ENCODE peak calls at places on chromosome 3, in six cellular contexts. One of them, this sample, is unnamed.

GRCh38 chr3:12303532-12303931 is 14.7 kb downstream of the PPARG start:
- DNase-seq in GM12878: no peak
- DNase-seq in K562: no peak
- DNase-seq in HCT116: no peak
- DNase-seq in H1: no peak
- DNase-seq in HepG2: no peak
- DNase-seq in this sample: no peak

GRCh38 chr3:111249421-111249820 is 177.8 kb downstream of the NECTIN3 start:
- DNase-seq in K562: no peak
- DNase-seq in H1: no peak
- DNase-seq in HepG2: no peak
- DNase-seq in HCT116: no peak
- DNase-seq in GM12878: no peak
- DNase-seq in this sample: no peak

GRCh38 chr3:72906154-72906553 is 18.3 kb downstream of the GXYLT2 start:
- DNase-seq in GM12878: no peak
- DNase-seq in H1: no peak
- DNase-seq in HepG2: no peak
- DNase-seq in K562: no peak
- DNase-seq in HCT116: no peak
- DNase-seq in this sample: no peak

GRCh38 chr3:157239082-157239704 is 79.2 kb upstream of the CCNL1 start:
- DNase-seq in K562: peak; percentile 68
- DNase-seq in H1: peak; percentile 34
- DNase-seq in HepG2: peak; percentile 38
- DNase-seq in GM12878: peak; percentile 8
- DNase-seq in HCT116: peak; percentile 46
- DNase-seq in this sample: peak; percentile 52

GRCh38 chr3:126147147-126147931 is 33.0 kb downstream of the ALDH1L1 start:
- DNase-seq in HCT116: no peak
- DNase-seq in HepG2: no peak
- DNase-seq in H1: no peak
- DNase-seq in K562: no peak
- DNase-seq in GM12878: no peak
- DNase-seq in this sample: no peak

GRCh38 chr3:187739125-187739560 is 6.1 kb downstream of the BCL6 start:
- DNase-seq in HepG2: no peak
- DNase-seq in GM12878: no peak
- DNase-seq in H1: no peak
- DNase-seq in K562: no peak
- DNase-seq in HCT116: no peak
- DNase-seq in this sample: no peak

GRCh38 chr3:141320399-141321108 is 47.8 kb upstream of the ZBTB38 start:
- DNase-seq in HepG2: no peak
- DNase-seq in K562: no peak
- DNase-seq in GM12878: no peak
- DNase-seq in H1: no peak
- DNase-seq in HCT116: no peak
- DNase-seq in this sample: no peak

GRCh38 chr3:39414421-39414907 is 7.9 kb downstream of the RPSA start:
- DNase-seq in H1: no peak
- DNase-seq in HCT116: no peak
- DNase-seq in HepG2: no peak
- DNase-seq in GM12878: no peak
- DNase-seq in K562: peak; percentile 36
- DNase-seq in this sample: no peak

GRCh38 chr3:105233056-105233455 is 133.7 kb upstream of the ALCAM start:
- DNase-seq in HepG2: no peak
- DNase-seq in HCT116: no peak
- DNase-seq in K562: no peak
- DNase-seq in H1: no peak
- DNase-seq in GM12878: no peak
- DNase-seq in this sample: no peak

GRCh38 chr3:42651248-42652091 is 2.0 kb upstream of the ZBTB47 start:
- DNase-seq in GM12878: no peak
- DNase-seq in HepG2: no peak
- DNase-seq in K562: no peak
- DNase-seq in H1: no peak
- DNase-seq in HCT116: no peak
- DNase-seq in this sample: no peak

GRCh38 chr3:126932188-126932931 is 50.6 kb upstream of the PLXNA1 start:
- DNase-seq in H1: no peak
- DNase-seq in HCT116: no peak
- DNase-seq in GM12878: no peak
- DNase-seq in K562: no peak
- DNase-seq in HepG2: no peak
- DNase-seq in this sample: no peak

GRCh38 chr3:16811950-16812349 is 72.8 kb upstream of the PLCL2 start:
- DNase-seq in GM12878: no peak
- DNase-seq in H1: no peak
- DNase-seq in HepG2: no peak
- DNase-seq in HCT116: no peak
- DNase-seq in K562: no peak
- DNase-seq in this sample: no peak

GRCh38 chr3:121948641-121949040 is 54.4 kb downstream of the SLC15A2 start:
- DNase-seq in K562: no peak
- DNase-seq in HepG2: no peak
- DNase-seq in H1: no peak
- DNase-seq in HCT116: no peak
- DNase-seq in GM12878: no peak
- DNase-seq in this sample: no peak

GRCh38 chr3:179438836-179439235 is 12.4 kb downstream of the GNB4 start:
- DNase-seq in H1: no peak
- DNase-seq in GM12878: peak; percentile 57
- DNase-seq in HepG2: no peak
- DNase-seq in HCT116: no peak
- DNase-seq in K562: no peak
- DNase-seq in this sample: no peak

GRCh38 chr3:14623569-14624051 is 28.0 kb upstream of the CCDC174 start:
- DNase-seq in K562: no peak
- DNase-seq in GM12878: no peak
- DNase-seq in H1: no peak
- DNase-seq in HCT116: no peak
- DNase-seq in HepG2: no peak
- DNase-seq in this sample: no peak

GRCh38 chr3:111392911-111393351 is 149.1 kb upstream of the CD96 start:
- DNase-seq in HCT116: peak; percentile 12
- DNase-seq in HepG2: no peak
- DNase-seq in K562: no peak
- DNase-seq in H1: no peak
- DNase-seq in GM12878: no peak
- DNase-seq in this sample: no peak

GRCh38 chr3:151282921-151283320 is 4.6 kb upstream of the P2RY14 start:
- DNase-seq in HCT116: peak; percentile 51
- DNase-seq in HepG2: peak; percentile 60
- DNase-seq in GM12878: no peak
- DNase-seq in H1: no peak
- DNase-seq in K562: peak; percentile 47
- DNase-seq in this sample: peak; percentile 25

GRCh38 chr3:169619793-169620192 is 43.7 kb downstream of the MECOM start:
- DNase-seq in H1: no peak
- DNase-seq in HCT116: no peak
- DNase-seq in HepG2: no peak
- DNase-seq in GM12878: no peak
- DNase-seq in K562: no peak
- DNase-seq in this sample: no peak

GRCh38 chr3:94292151-94292550 is 229.3 kb downstream of the NSUN3 start:
- DNase-seq in K562: no peak
- DNase-seq in GM12878: no peak
- DNase-seq in HCT116: no peak
- DNase-seq in H1: no peak
- DNase-seq in HepG2: no peak
- DNase-seq in this sample: no peak

GRCh38 chr3:129482721-129483120 is 42.7 kb downstream of the IFT122 start:
- DNase-seq in H1: no peak
- DNase-seq in K562: peak; percentile 26
- DNase-seq in GM12878: no peak
- DNase-seq in HCT116: no peak
- DNase-seq in HepG2: no peak
- DNase-seq in this sample: no peak

GRCh38 chr3:51982352-51982837 is 940 bp upstream of the ACY1 start:
- DNase-seq in HepG2: peak; percentile 91
- DNase-seq in HCT116: peak; percentile 57
- DNase-seq in K562: peak; percentile 67
- DNase-seq in H1: no peak
- DNase-seq in GM12878: no peak
- DNase-seq in this sample: no peak
- TF ChIP-seq ZNF274 in HepG2: no peak
- TF ChIP-seq ZNF274 in HCT116: no peak
- TF ChIP-seq ZNF274 in K562: no peak
- TF ChIP-seq ZNF274 in H1: no peak
- TF ChIP-seq ZNF274 in GM12878: no peak
- TF ChIP-seq ZNF274 in this sample: no peak

GRCh38 chr3:50354850-50355249 is 4.2 kb downstream of the CYB561D2 start:
- DNase-seq in H1: no peak
- DNase-seq in HCT116: no peak
- DNase-seq in K562: no peak
- DNase-seq in GM12878: no peak
- DNase-seq in HepG2: no peak
- DNase-seq in this sample: no peak

GRCh38 chr3:50354186-50354764 is 3.6 kb downstream of the CYB561D2 start:
- DNase-seq in H1: no peak
- DNase-seq in GM12878: no peak
- DNase-seq in HepG2: no peak
- DNase-seq in HCT116: no peak
- DNase-seq in K562: no peak
- DNase-seq in this sample: no peak

GRCh38 chr3:50358355-50358926 is 880 bp downstream of the TMEM115 start:
- DNase-seq in K562: no peak
- DNase-seq in HepG2: no peak
- DNase-seq in H1: no peak
- DNase-seq in GM12878: no peak
- DNase-seq in HCT116: no peak
- DNase-seq in this sample: no peak

GRCh38 chr3:50356553-50356952 is 2.8 kb downstream of the TMEM115 start:
- DNase-seq in K562: peak; percentile 64
- DNase-seq in GM12878: no peak
- DNase-seq in HCT116: no peak
- DNase-seq in HepG2: no peak
- DNase-seq in H1: no peak
- DNase-seq in this sample: no peak

GRCh38 chr3:50355829-50356552 is 3.3 kb downstream of the TMEM115 start:
- DNase-seq in H1: no peak
- DNase-seq in HCT116: no peak
- DNase-seq in HepG2: no peak
- DNase-seq in K562: no peak
- DNase-seq in GM12878: no peak
- DNase-seq in this sample: no peak
- H3K9ac ChIP-seq in H1: no peak overlapping the region
- H3K9ac ChIP-seq in HCT116: no peak overlapping the region
- H3K9ac ChIP-seq in HepG2: peak overlapping the region; percentile 91
- H3K9ac ChIP-seq in K562: peak overlapping the region; percentile 73
- H3K9ac ChIP-seq in GM12878: peak overlapping the region; percentile 44
- H3K9ac ChIP-seq in this sample: peak overlapping the region; percentile 8

DNA sequence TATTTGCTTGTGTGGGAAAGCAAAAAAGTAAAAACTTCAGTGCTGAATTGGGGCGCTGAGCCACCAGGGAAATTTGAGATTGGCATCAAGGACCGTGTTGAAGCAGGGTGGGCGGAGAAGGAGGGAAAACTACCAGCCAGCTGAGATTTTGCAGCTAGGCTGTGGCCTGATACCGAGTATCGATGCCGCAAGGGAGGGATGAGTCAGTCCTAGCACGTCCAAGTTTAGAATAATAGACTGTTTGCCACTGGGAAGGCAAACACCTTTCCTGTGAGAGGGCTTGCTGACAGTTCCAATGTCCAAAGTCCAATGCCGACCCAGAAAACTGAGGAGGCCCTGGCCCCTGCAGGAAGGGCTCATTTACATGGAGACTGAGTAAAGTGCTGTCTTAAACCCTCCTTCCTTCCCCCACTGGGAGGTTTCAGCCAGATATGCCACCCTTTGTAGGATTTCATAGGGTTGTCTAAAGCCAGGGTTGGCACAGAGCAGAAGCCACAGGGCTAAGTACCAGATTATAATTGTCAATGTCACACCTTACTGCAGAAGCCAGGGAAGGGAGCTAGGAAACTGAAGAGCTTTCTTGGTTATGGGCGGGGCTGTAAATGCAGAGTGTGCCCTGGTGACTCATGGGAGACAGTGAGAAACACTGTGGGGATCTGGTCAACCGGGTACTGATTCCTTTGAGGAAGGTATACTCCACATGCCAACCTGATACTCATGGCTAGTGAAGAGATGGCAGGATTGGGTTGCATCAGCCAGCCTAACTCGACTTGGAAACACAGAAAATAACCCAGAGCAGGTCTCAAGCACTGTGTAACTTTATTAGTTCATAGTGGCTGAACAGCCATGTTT is 28.4 kb upstream of the PIK3CB start:
- DNase-seq in GM12878: no peak
- DNase-seq in HepG2: peak; percentile 97
- DNase-seq in H1: no peak
- DNase-seq in HCT116: peak; percentile 81
- DNase-seq in K562: peak; percentile 78
- DNase-seq in this sample: peak; percentile 56
- H3K4me3 ChIP-seq in GM12878: no peak overlapping the region
- H3K4me3 ChIP-seq in HepG2: peak overlapping the region; percentile 11
- H3K4me3 ChIP-seq in H1: peak overlapping the region; percentile 33
- H3K4me3 ChIP-seq in HCT116: peak overlapping the region; percentile 13
- H3K4me3 ChIP-seq in K562: no peak overlapping the region
- H3K4me3 ChIP-seq in this sample: peak overlapping the region; percentile 13

DNA sequence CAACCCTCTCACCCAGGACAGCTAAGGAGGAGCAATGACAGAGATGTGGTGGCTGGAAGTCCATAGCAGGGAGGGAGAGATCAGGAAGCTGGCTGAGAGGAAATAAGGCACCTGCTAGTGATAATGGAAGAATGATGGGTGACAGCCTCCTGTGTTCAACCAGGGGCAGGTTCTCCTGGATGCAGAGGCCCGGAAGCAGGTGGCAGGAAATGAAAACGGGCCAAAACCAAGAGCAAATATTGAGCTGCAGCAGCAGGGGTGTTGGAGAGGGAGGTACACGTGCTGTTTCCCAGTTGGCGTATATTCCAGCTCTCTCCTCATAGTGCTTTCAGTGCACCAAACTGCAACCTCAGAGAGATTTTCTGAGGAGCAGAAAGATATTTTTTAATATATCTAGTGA is 213.5 kb upstream of the TBL1XR1 start:
- DNase-seq in K562: no peak
- DNase-seq in HepG2: no peak
- DNase-seq in H1: no peak
- DNase-seq in HCT116: no peak
- DNase-seq in GM12878: no peak
- DNase-seq in this sample: no peak
- TF ChIP-seq ZNF274 in K562: no peak
- TF ChIP-seq ZNF274 in HepG2: no peak
- TF ChIP-seq ZNF274 in H1: no peak
- TF ChIP-seq ZNF274 in HCT116: no peak
- TF ChIP-seq ZNF274 in GM12878: no peak
- TF ChIP-seq ZNF274 in this sample: no peak

This sample was measured in NT2/D1.